ENCODE peak calls at places on chromosomes 13 and 19, in six cellular contexts. E, N, T, D, X and R are unnamed samples.

GRCh38 chr19:51783373-51783772 is 11.6 kb upstream of the FPR3 start:
- DNase-seq in N (no peak), X (no peak), E (no peak), T (peak), D (no peak), R (no peak)

GRCh38 chr19:42283248-42284065 is 14.4 kb downstream of the CIC start:
- DNase-seq in D (peak), E (peak), T (peak), N (peak), X (peak), R (peak)

GRCh38 chr19:56091066-56091490 is 30.0 kb downstream of the ZNF787 start:
- DNase-seq in E (no peak), D (no peak), T (peak), X (no peak), N (no peak), R (no peak)

GRCh38 chr13:112740502-112741131 is 50.8 kb downstream of the ATP11A start:
- DNase-seq in X (no peak), T (peak), D (no peak), N (no peak), E (peak), R (no peak)

GRCh38 chr13:42876270-42876714 is 94.9 kb downstream of the FAM216B start:
- DNase-seq in N (no peak), X (no peak), T (peak), D (no peak), E (no peak), R (peak)

GRCh38 chr19:50535672-50536071 is 22.0 kb upstream of the ASPDH start:
- DNase-seq in N (no peak), X (no peak), T (no peak), D (no peak), E (no peak), R (no peak)

GRCh38 chr13:32940601-32941000 is 75.6 kb upstream of the KL start:
- DNase-seq in N (no peak), E (peak), D (no peak), X (no peak), T (peak), R (no peak)

GRCh38 chr19:20422216-20422615 is 143.4 kb downstream of the ZNF737 start:
- DNase-seq in T (peak), X (no peak), D (no peak), E (peak), N (no peak), R (no peak)

GRCh38 chr13:98307744-98308524 is 130.9 kb upstream of the RNF113B start:
- DNase-seq in T (peak), X (peak), E (peak), D (no peak), N (no peak), R (no peak)